ENCODE peak calls at places on chromosomes 1 and 21, in seven cellular contexts. Q is NCI-H510A; T is aorta; D is nucleus accumbens; N is NCI-H1092 treated with DMSO at 0.1 percent for 48 hours; R is CD4-positive, alpha-beta T cell; V is AG08396. J is an unnamed sample.

GRCh38 chr1:78303620-78304019 is 187.2 kb upstream of the PTGFR start:
- DNase-seq in R (no peak), Q (no peak), N (no peak), D (no peak), V (peak), T (no peak), J (peak)

GRCh38 chr1:82586473-82586872 is 785.7 kb downstream of the ADGRL2 start:
- DNase-seq in R (no peak), N (peak), D (no peak), Q (no peak), V (no peak), T (no peak), J (no peak)

GRCh38 chr21:37047079-37047478 is 25.8 kb downstream of the PIGP start:
- DNase-seq in N (no peak), V (no peak), D (no peak), R (no peak), Q (no peak), T (no peak), J (peak)

GRCh38 chr1:63984257-63984626 is 210.4 kb downstream of the ROR1 start:
- DNase-seq in N (no peak), Q (no peak), T (no peak), D (no peak), V (no peak), R (no peak), J (no peak)

GRCh38 chr1:32863516-32864245 is 7.0 kb downstream of the FNDC5 start:
- DNase-seq in Q (no peak), R (no peak), D (no peak), N (no peak), V (no peak), T (peak), J (no peak)

GRCh38 chr1:19525607-19526545 is 40.5 kb upstream of the CAPZB start:
- DNase-seq in Q (no peak), D (no peak), R (no peak), T (no peak), V (no peak), N (no peak), J (no peak)

GRCh38 chr1:230123280-230124186 is 56.5 kb downstream of the GALNT2 start:
- DNase-seq in V (no peak), R (no peak), N (no peak), Q (no peak), D (no peak), T (no peak), J (no peak)

GRCh38 chr1:17224434-17224833 is 19.5 kb downstream of the PADI1 start:
- DNase-seq in R (no peak), D (no peak), T (no peak), N (no peak), V (no peak), Q (no peak), J (no peak)

GRCh38 chr1:202200112-202200548 is 6.5 kb downstream of the LGR6 start:
- DNase-seq in Q (no peak), T (no peak), V (no peak), D (no peak), N (no peak), R (no peak), J (peak)

GRCh38 chr1:180646547-180646946 is 14.7 kb downstream of the XPR1 start:
- DNase-seq in N (no peak), Q (no peak), T (no peak), D (no peak), V (no peak), R (no peak), J (no peak)